ENCODE peak calls at places on chromosomes 16 and 17, in four cellular contexts. One of them, this sample, is unnamed. For H3K4me1 and H3K9me3, the result is how much of the 10 kb centered on the place peaks cover.

GRCh38 chr17:9389116-9389515 is 186.5 kb downstream of the STX8 start:
- DNase-seq in mesenchymal stem cell: peak
- DNase-seq in H9: no peak
- DNase-seq in OCI-LY7: no peak
- DNase-seq in this sample: no peak

GRCh38 chr17:77208217-77208808 is 67.5 kb downstream of the SEC14L1 start:
- DNase-seq in mesenchymal stem cell: peak
- DNase-seq in H9: no peak
- DNase-seq in OCI-LY7: no peak
- DNase-seq in this sample: no peak

GRCh38 chr17:64387545-64388171 is 3.0 kb downstream of the PECAM1 start:
- DNase-seq in mesenchymal stem cell: no peak
- DNase-seq in H9: no peak
- DNase-seq in OCI-LY7: no peak
- DNase-seq in this sample: no peak

GRCh38 chr16:67146523-67147357 is 4.1 kb downstream of the B3GNT9 start:
- DNase-seq in mesenchymal stem cell: no peak
- DNase-seq in H9: no peak
- DNase-seq in OCI-LY7: no peak
- DNase-seq in this sample: no peak

GRCh38 chr17:11642655-11643054 is 44.4 kb downstream of the DNAH9 start:
- DNase-seq in mesenchymal stem cell: no peak
- DNase-seq in H9: no peak
- DNase-seq in OCI-LY7: no peak
- DNase-seq in this sample: no peak

GRCh38 chr16:66798162-66798561 is 3.2 kb downstream of the TERB1 start:
- DNase-seq in mesenchymal stem cell: peak
- DNase-seq in H9: no peak
- DNase-seq in OCI-LY7: no peak
- DNase-seq in this sample: no peak

GRCh38 chr17:78132086-78132676 is 1.6 kb downstream of the TMC8 start:
- DNase-seq in mesenchymal stem cell: no peak
- DNase-seq in H9: peak
- DNase-seq in OCI-LY7: peak
- DNase-seq in this sample: peak

GRCh38 chr16:90022209-90023077 is 3.2 kb upstream of the DBNDD1 start:
- DNase-seq in mesenchymal stem cell: peak
- DNase-seq in H9: peak
- DNase-seq in OCI-LY7: peak
- DNase-seq in this sample: no peak

GRCh38 chr17:14201595-14201994 is 35.1 kb downstream of the CDRT15 start:
- DNase-seq in mesenchymal stem cell: no peak
- DNase-seq in H9: no peak
- DNase-seq in OCI-LY7: no peak
- DNase-seq in this sample: no peak

GRCh38 chr17:58960068-58960467 is 146.6 kb downstream of the TRIM37 start:
- DNase-seq in mesenchymal stem cell: peak
- DNase-seq in H9: no peak
- DNase-seq in OCI-LY7: peak
- DNase-seq in this sample: peak

GRCh38 chr16:48408688-48409087 is 23.5 kb upstream of the SIAH1 start:
- DNase-seq in mesenchymal stem cell: peak
- DNase-seq in H9: no peak
- DNase-seq in OCI-LY7: no peak
- DNase-seq in this sample: peak

GRCh38 chr17:79549111-79549915 is 61.5 kb downstream of the RBFOX3 start:
- DNase-seq in mesenchymal stem cell: no peak
- DNase-seq in H9: peak
- DNase-seq in OCI-LY7: no peak
- DNase-seq in this sample: no peak

GRCh38 chr17:45296833-45297124 is 20.0 kb downstream of the MAP3K14 start:
- DNase-seq in mesenchymal stem cell: no peak
- DNase-seq in H9: no peak
- DNase-seq in OCI-LY7: no peak
- DNase-seq in this sample: no peak

GRCh38 chr17:45995617-45996270 is 3.3 kb upstream of the STH start:
- DNase-seq in mesenchymal stem cell: no peak
- DNase-seq in H9: no peak
- DNase-seq in OCI-LY7: no peak
- DNase-seq in this sample: no peak

GRCh38 chr17:44363613-44364159 is at the start of gene FAM171A2:
- DNase-seq in mesenchymal stem cell: peak
- DNase-seq in H9: peak
- DNase-seq in OCI-LY7: peak
- DNase-seq in this sample: peak

GRCh38 chr17:2101448-2102257 is 46.8 kb downstream of the HIC1 start:
- DNase-seq in mesenchymal stem cell: no peak
- DNase-seq in H9: no peak
- DNase-seq in OCI-LY7: no peak
- DNase-seq in this sample: no peak

GRCh38 chr17:47896672-47897490 is 845 bp downstream of the SP2 start:
- DNase-seq in mesenchymal stem cell: peak
- DNase-seq in H9: no peak
- DNase-seq in OCI-LY7: peak
- DNase-seq in this sample: peak

GRCh38 chr17:40023590-40024292 is 8.5 kb downstream of the CSF3 start:
- DNase-seq in mesenchymal stem cell: no peak
- DNase-seq in H9: no peak
- DNase-seq in OCI-LY7: no peak
- DNase-seq in this sample: no peak

GRCh38 chr17:6994666-6995246 is 1.1 kb upstream of the ALOX12 start:
- DNase-seq in mesenchymal stem cell: peak
- DNase-seq in H9: no peak
- DNase-seq in OCI-LY7: no peak
- DNase-seq in this sample: no peak

GRCh38 chr17:28523186-28523585 is 17.0 kb downstream of the FOXN1 start:
- DNase-seq in mesenchymal stem cell: no peak
- DNase-seq in H9: no peak
- DNase-seq in OCI-LY7: no peak
- DNase-seq in this sample: no peak

GRCh38 chr17:35189291-35189690 is 4.9 kb downstream of the SLC35G3 start:
- DNase-seq in mesenchymal stem cell: no peak
- DNase-seq in H9: no peak
- DNase-seq in OCI-LY7: no peak
- DNase-seq in this sample: no peak

GRCh38 chr17:56085576-56086267 is 67.6 kb upstream of the ANKFN1 start:
- DNase-seq in mesenchymal stem cell: no peak
- DNase-seq in H9: no peak
- DNase-seq in OCI-LY7: no peak
- DNase-seq in this sample: no peak

GRCh38 chr17:44308320-44308818 is at the start of gene RUNDC3A:
- DNase-seq in mesenchymal stem cell: peak
- DNase-seq in H9: peak
- DNase-seq in OCI-LY7: peak
- DNase-seq in this sample: peak

GRCh38 chr16:10835281-10835931 is 16.8 kb upstream of the TVP23A start:
- DNase-seq in mesenchymal stem cell: no peak
- DNase-seq in H9: no peak
- DNase-seq in OCI-LY7: no peak
- DNase-seq in this sample: no peak

GRCh38 chr16:23975293-23975692 is 139.5 kb downstream of the PRKCB start:
- DNase-seq in mesenchymal stem cell: no peak
- DNase-seq in H9: no peak
- DNase-seq in OCI-LY7: no peak
- DNase-seq in this sample: no peak

GRCh38 chr17:58332720-58333395 is 4.3 kb upstream of the TSPOAP1 start:
- DNase-seq in mesenchymal stem cell: no peak
- DNase-seq in H9: peak
- DNase-seq in OCI-LY7: peak
- DNase-seq in this sample: peak

GRCh38 chr16:50948268-50948667 is 202.8 kb downstream of the SALL1 start:
- DNase-seq in mesenchymal stem cell: no peak
- DNase-seq in H9: no peak
- DNase-seq in OCI-LY7: no peak
- DNase-seq in this sample: no peak

DNA sequence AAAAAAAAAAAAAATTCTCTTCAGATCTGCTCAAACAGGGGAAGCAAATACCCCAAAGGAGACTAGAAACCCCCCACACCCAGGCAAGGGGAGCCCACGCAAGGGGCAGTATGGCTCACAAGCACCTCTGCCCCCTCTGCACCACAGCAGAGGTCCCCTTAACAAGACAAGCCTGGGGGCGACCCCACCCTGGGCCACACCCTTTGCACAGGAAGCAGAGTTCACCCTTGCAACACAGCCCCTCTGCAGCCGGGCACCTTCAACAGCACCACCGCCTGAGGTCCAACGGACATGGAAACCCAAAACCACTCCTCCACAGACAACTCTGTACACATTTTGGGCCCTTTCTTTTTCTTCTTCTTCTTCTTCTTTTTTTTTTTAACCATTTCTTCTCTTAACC is 12.8 kb downstream of the AXIN1 start:
- DNase-seq in mesenchymal stem cell: no peak
- DNase-seq in H9: no peak
- DNase-seq in OCI-LY7: no peak
- DNase-seq in this sample: no peak
- H3K4me1 ChIP-seq in mesenchymal stem cell: under half
- H3K4me1 ChIP-seq in H9: under half
- H3K4me1 ChIP-seq in OCI-LY7: under half
- H3K4me1 ChIP-seq in this sample: under half

GRCh38 chr17:16617481-16618060 is 36.1 kb downstream of the ZNF624 start:
- DNase-seq in mesenchymal stem cell: no peak
- DNase-seq in H9: no peak
- DNase-seq in OCI-LY7: no peak
- DNase-seq in this sample: no peak

GRCh38 chr17:16623282-16623681 is 30.4 kb downstream of the ZNF624 start:
- DNase-seq in mesenchymal stem cell: no peak
- DNase-seq in H9: no peak
- DNase-seq in OCI-LY7: peak
- DNase-seq in this sample: no peak

DNA sequence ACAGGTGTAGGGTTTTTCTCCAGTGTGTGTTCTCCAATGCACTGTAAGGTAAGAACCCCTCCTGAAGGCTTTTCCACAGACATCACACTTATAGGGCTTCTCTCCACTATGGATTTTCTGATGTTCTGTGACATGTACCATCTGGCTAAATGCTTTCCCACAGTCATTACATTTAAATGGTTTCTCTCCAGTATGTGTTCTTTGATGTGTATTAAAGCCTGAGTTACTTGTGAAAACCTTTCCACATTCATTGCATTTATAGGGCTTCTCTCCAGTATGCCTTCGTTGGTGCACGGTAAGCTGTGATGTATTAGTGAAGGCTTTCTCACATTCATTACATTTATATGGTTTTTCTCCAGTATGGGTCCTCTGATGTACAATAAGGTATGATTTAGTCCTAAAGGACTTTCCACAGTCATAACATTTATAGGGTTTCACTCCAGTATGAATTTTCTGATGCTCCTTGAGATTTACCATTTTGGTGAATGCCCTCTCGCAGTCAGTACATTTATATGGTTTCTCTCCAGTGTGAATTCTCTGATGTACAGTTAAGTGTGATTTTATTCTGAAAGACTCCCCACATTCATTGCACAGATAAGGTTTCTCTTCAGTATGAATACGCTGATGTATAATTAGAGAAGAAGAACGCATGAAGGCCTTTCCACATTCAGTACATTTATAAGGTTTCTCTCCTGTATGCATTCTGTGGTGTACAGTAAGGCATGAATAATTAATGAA is 30.9 kb downstream of the ZNF624 start:
- DNase-seq in mesenchymal stem cell: no peak
- DNase-seq in H9: no peak
- DNase-seq in OCI-LY7: no peak
- DNase-seq in this sample: no peak
- H3K9me3 ChIP-seq in mesenchymal stem cell: half or more
- H3K9me3 ChIP-seq in H9: under half
- H3K9me3 ChIP-seq in OCI-LY7: half or more
- H3K9me3 ChIP-seq in this sample: half or more

GRCh38 chr16:81937305-81938038 is 73.8 kb downstream of the SDR42E1 start:
- DNase-seq in mesenchymal stem cell: no peak
- DNase-seq in H9: peak
- DNase-seq in OCI-LY7: no peak
- DNase-seq in this sample: no peak

GRCh38 chr16:81936209-81936608 is 75.1 kb downstream of the SDR42E1 start:
- DNase-seq in mesenchymal stem cell: no peak
- DNase-seq in H9: peak
- DNase-seq in OCI-LY7: no peak
- DNase-seq in this sample: no peak

GRCh38 chr16:81938331-81939163 is 72.7 kb downstream of the SDR42E1 start:
- DNase-seq in mesenchymal stem cell: no peak
- DNase-seq in H9: peak
- DNase-seq in OCI-LY7: no peak
- DNase-seq in this sample: no peak

GRCh38 chr16:81940781-81941560 is 70.3 kb downstream of the SDR42E1 start:
- DNase-seq in mesenchymal stem cell: peak
- DNase-seq in H9: no peak
- DNase-seq in OCI-LY7: no peak
- DNase-seq in this sample: no peak

DNA sequence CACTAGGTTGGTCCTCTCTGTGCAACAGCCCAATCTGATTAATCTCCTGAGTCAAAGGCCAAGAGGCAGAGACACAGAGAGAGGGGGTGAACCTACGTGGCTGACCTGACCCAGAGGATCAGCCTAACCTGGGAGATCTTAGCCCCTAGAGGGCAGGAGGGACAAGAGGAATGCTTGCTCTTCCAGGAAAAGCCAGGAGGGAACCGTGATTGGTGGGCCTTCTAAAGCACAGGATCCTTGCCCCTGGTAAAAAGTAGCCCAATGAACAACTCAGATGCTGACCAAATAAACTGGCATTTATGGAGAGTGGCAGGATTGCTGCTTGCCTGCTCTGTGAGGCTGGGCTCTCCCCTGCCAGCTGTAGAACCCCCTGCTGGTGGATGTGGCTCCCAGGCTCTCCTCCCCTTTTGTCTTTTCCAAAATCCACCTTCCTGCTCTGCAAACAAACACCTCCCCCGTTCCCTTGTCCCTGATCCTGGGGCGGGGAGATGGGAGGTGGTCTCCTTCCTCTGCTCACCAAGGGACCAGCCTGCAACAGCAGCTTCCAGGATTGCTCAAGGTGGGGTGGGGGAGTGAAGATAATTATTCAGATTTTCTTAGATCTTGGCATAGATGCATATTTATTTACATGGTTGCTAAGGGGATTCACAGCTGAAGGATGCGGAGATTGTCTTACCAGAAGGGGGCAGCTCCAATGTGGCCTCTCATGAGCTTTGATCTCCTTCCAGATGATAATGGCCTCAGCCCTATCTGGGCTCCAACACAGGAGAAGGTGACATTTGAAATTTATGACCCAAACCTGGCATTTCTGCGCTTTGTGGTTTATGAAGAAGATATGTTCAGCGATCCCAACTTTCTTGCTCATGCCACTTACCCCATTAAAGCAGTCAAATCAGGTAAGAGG is 71.9 kb downstream of the SDR42E1 start:
- DNase-seq in mesenchymal stem cell: peak
- DNase-seq in H9: peak
- DNase-seq in OCI-LY7: no peak
- DNase-seq in this sample: no peak
- H3K4me1 ChIP-seq in mesenchymal stem cell: under half
- H3K4me1 ChIP-seq in H9: under half
- H3K4me1 ChIP-seq in OCI-LY7: under half
- H3K4me1 ChIP-seq in this sample: under half

DNA sequence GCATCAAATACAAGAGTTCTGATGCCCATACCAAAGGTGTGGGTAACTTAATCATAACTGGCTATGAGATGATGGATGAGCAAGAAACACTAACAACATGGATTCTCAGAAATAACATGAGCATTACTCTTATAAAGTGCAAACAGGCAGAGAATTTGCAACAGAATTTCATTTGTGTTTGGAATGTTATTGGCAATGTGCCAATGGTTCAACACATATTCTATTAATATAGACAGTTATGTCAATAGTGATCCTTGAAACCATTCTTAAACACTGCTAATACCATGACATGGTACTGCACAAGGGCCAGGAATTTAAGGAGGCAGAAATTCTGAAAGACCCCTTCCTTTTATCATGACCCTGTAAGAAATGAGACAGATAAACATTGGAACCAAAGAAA is 217.1 kb upstream of the WSB1 start:
- DNase-seq in mesenchymal stem cell: no peak
- DNase-seq in H9: no peak
- DNase-seq in OCI-LY7: no peak
- DNase-seq in this sample: no peak
- H3K9me3 ChIP-seq in mesenchymal stem cell: under half
- H3K9me3 ChIP-seq in H9: half or more
- H3K9me3 ChIP-seq in OCI-LY7: under half
- H3K9me3 ChIP-seq in this sample: under half

This sample was measured in Karpas-422.